ENCODE peak calls at places on chromosomes 16 and 17, in five cellular contexts. D is fibroblast of mammary gland, K is astrocyte of the cerebellum, V is kidney epithelial cell, Z is WERI-Rb-1. A is an unnamed sample.

GRCh38 chr17:2383628-2384167 is 17.2 kb downstream of the MNT start:
- DNase-seq in Z (no peak), D (no peak), K (no peak), V (no peak), A (no peak)

GRCh38 chr16:31298958-31299357 is 39.2 kb downstream of the ITGAM start:
- DNase-seq in K (no peak), Z (no peak), D (no peak), V (no peak), A (peak)

GRCh38 chr17:56812971-56813388 is 20.7 kb downstream of the C17orf67 start:
- DNase-seq in Z (no peak), V (no peak), D (no peak), K (no peak), A (no peak)

GRCh38 chr17:50830994-50831393 is 4.4 kb upstream of the WFIKKN2 start:
- DNase-seq in K (no peak), Z (peak), V (no peak), D (no peak), A (no peak)

GRCh38 chr17:58344047-58344790 is 7.8 kb downstream of the SUPT4H1 start:
- DNase-seq in V (no peak), K (no peak), Z (no peak), D (no peak), A (no peak)

GRCh38 chr17:74430706-74431567 is 951 bp upstream of the GPRC5C start:
- DNase-seq in Z (peak), K (peak), V (peak), D (peak), A (peak)

GRCh38 chr17:34386925-34387550 is 24.0 kb upstream of the CCL1 start:
- DNase-seq in K (no peak), V (no peak), Z (no peak), D (peak), A (no peak)

GRCh38 chr17:32486091-32486700 is 597 bp upstream of the CDK5R1 start:
- DNase-seq in K (peak), Z (peak), D (peak), V (no peak), A (peak)

GRCh38 chr17:81404557-81405165 is 9.4 kb downstream of the BAHCC1 start:
- DNase-seq in Z (no peak), V (no peak), K (no peak), D (no peak), A (no peak)

GRCh38 chr16:1537138-1537577 is 3.7 kb downstream of the TMEM204 start:
- DNase-seq in V (no peak), D (no peak), K (no peak), Z (no peak), A (no peak)
- H3K4me3 ChIP-seq in V (no peak), D (no peak), K (no peak), Z (no peak), A (no peak)

GRCh38 chr16:13896543-13897182 is 23.3 kb upstream of the ERCC4 start:
- DNase-seq in D (peak), K (no peak), V (no peak), Z (no peak), A (no peak)
- TF ChIP-seq CTCF in D (peak), K (peak), V (peak), Z (peak), A (peak)

GRCh38 chr16:62033065-62033464 is 3.2 kb downstream of the CDH8 start:
- DNase-seq in Z (no peak), D (no peak), K (no peak), V (no peak), A (no peak)
- H3K4me3 ChIP-seq in Z (no peak), D (no peak), K (no peak), V (no peak), A (no peak)

DNA sequence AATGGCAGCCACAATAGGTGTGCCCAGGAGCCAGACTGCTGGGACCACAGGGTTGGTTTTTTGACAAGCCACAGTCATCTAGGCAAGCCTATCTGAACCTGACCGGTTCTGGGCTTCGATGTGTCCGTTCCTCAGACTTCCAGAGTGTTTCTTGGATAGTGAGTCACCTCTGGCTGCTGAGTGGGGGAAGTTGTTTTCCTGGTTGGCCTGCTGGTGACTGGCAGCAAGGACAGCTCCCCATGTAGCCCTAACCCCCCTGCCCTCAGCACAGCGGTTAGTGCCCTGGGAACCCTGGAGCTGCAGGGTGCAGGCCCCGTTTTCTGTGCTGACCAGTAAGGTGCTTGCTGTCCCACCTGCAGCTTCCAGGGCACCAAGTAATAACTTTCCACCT is 65.5 kb downstream of the PLD6 start:
- DNase-seq in V (peak), Z (no peak), D (peak), K (no peak), A (peak)
- TF ChIP-seq CTCF in V (peak), Z (no peak), D (peak), K (peak), A (peak)

GRCh38 chr16:4320030-4320429 is 4.2 kb downstream of the GLIS2 start:
- DNase-seq in D (peak), Z (no peak), K (no peak), V (no peak), A (no peak)
- H3K4me3 ChIP-seq in D (no peak), Z (no peak), K (no peak), V (no peak), A (no peak)

GRCh38 chr16:21952040-21952792 is 945 bp upstream of the UQCRC2 start:
- DNase-seq in D (peak), Z (peak), V (peak), K (peak), A (peak)

GRCh38 chr16:21949713-21950260 is 3.4 kb upstream of the UQCRC2 start:
- DNase-seq in Z (no peak), K (no peak), V (no peak), D (no peak), A (no peak)

GRCh38 chr16:21953541-21953902 is 361 bp downstream of the UQCRC2 start:
- DNase-seq in D (no peak), Z (no peak), K (no peak), V (no peak), A (no peak)

GRCh38 chr16:21952793-21953540 is at the start of gene UQCRC2:
- DNase-seq in Z (peak), V (peak), D (peak), K (peak), A (peak)

DNA sequence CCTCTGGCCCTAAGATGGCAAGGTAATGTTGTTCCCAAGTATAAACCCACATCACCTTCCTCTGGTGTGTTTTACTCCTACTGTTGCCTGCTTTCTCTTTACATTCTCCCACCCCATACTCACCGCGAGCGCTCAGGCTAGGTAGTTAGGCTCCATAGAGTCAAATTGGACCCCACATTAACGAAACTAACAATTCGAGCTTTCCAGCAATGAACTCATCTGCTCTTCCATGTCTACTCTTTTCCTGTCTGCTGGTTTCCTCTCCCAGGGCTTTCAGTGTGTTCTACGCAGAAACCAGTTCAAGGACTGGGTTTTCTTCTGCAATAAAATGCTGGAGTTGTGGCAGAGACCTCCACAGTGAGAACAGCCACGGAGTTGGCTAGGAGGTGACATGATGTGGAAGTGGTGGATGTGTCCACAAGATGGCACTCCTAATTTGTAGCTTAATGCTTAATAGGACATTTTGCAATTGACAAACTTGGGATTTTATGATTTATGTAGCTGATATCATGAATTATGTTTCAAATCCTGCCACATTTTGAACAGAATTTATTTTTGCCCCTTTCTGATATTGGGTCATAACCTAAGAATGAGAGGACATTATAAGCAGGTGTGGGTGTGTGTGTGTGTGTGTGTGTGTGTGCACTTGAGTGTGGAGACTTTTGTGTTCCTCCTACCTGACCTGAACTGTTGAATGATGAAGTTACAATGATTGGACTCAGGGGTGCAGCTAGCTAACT is 2.2 kb upstream of the UQCRC2 start:
- DNase-seq in D (peak), K (peak), Z (no peak), V (no peak), A (peak)
- TF ChIP-seq CTCF in D (peak), K (peak), Z (peak), V (peak), A (peak)

GRCh38 chr17:68085751-68086445 is 50.4 kb downstream of the KPNA2 start:
- DNase-seq in Z (no peak), K (no peak), D (no peak), V (no peak), A (no peak)
- H3K4me3 ChIP-seq in Z (no peak), K (no peak), D (no peak), V (no peak), A (no peak)

GRCh38 chr17:19344311-19345066 is 18.0 kb downstream of the B9D1 start:
- DNase-seq in D (no peak), V (no peak), K (no peak), Z (no peak), A (no peak)

GRCh38 chr17:19347323-19348080 is 15.0 kb downstream of the B9D1 start:
- DNase-seq in K (no peak), V (no peak), Z (no peak), D (no peak), A (no peak)

GRCh38 chr17:19346351-19347255 is 15.9 kb downstream of the B9D1 start:
- DNase-seq in Z (peak), K (peak), D (peak), V (peak), A (peak)

GRCh38 chr17:19345067-19345460 is 17.5 kb downstream of the B9D1 start:
- DNase-seq in D (no peak), K (no peak), V (no peak), Z (no peak), A (no peak)

DNA sequence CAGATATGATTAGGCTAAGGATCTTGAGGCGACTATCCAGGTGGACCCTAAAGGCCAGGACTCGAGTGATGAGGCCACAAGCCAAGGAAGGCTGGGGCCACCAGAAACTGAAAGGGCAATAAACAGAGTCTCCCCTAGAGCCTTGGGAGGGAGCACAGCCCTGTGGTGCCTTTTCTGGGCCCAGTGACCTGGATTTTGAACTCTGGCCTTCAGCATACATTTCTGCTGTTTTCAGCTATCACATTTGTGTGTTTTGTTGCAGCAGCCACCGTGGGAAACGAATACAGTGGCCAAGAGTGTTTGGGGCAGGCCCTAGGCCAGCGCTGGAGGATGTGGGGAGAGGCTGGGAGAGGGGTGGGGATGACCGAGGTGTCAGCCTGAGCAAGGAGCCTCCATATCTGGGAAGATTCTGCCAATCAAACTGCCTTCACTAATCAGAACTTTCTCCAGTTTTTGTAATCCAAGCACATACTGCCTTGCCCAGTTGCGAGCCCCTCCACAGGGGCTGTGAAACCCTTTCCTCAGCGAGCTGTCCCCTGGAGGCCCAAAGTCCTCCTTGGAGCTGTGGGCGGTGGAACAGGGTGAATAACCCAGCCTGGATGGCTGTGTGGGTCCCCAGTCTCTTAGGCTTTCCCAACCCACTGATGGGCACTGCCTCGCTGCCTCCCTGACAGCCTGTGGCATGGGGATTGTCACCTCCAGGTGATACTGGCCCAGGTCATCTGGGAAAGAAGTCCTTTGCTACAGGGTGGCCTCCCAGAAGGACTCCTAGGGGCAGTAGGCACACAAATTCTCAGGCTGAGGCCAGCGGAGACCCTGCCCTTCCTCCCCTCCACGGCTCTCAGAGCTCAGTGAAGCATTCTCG is 16.8 kb downstream of the B9D1 start:
- DNase-seq in K (no peak), D (no peak), Z (no peak), V (no peak), A (no peak)
- TF ChIP-seq CTCF in K (no peak), D (no peak), Z (no peak), V (no peak), A (no peak)

GRCh38 chr16:81140930-81141780 is 45.0 kb upstream of the GCSH start:
- DNase-seq in D (no peak), K (no peak), V (no peak), Z (peak), A (peak)

GRCh38 chr16:81137754-81138153 is 41.6 kb upstream of the GCSH start:
- DNase-seq in D (no peak), K (no peak), V (no peak), Z (no peak), A (no peak)

GRCh38 chr16:81142864-81143263 is 46.7 kb upstream of the GCSH start:
- DNase-seq in D (no peak), Z (no peak), V (no peak), K (no peak), A (no peak)

GRCh38 chr16:81136331-81137011 is 40.3 kb upstream of the GCSH start:
- DNase-seq in V (no peak), K (no peak), D (no peak), Z (no peak), A (no peak)

GRCh38 chr16:81137012-81137335 is 40.8 kb upstream of the GCSH start:
- DNase-seq in Z (no peak), K (peak), V (no peak), D (peak), A (peak)
- H3K4me3 ChIP-seq in Z (no peak), K (no peak), V (no peak), D (no peak), A (no peak)